ENCODE peak calls at places on chromosomes 7 and 10, in six cellular contexts. E is mucosa of gallbladder, L is M059J, Q is DND-41, W is H7, O is AG09309. Z is an unnamed sample.

GRCh38 chr10:16832351-16833080 is 15.3 kb upstream of the RSU1 start:
- DNase-seq in L (peak; percentile 90), E (peak; percentile 52), O (peak; percentile 92), W (no peak), Q (no peak), Z (peak; percentile 28)

GRCh38 chr10:60032723-60033122 is 126.4 kb upstream of the CCDC6 start:
- DNase-seq in E (peak; percentile 41), W (peak; percentile 25), L (peak; percentile 36), O (peak; percentile 27), Q (peak; percentile 37), Z (peak; percentile 45)

GRCh38 chr10:90229486-90229885 is 528.1 kb downstream of the KIF20B start:
- DNase-seq in Q (no peak), E (no peak), L (peak; percentile 44), O (no peak), W (no peak), Z (no peak)

GRCh38 chr7:122136033-122136432 is 8.0 kb downstream of the AASS start:
- DNase-seq in E (no peak), O (no peak), L (peak; percentile 16), W (no peak), Q (no peak), Z (peak; percentile 23)

GRCh38 chr7:79312022-79312421 is 141.4 kb downstream of the MAGI2 start:
- DNase-seq in L (no peak), W (no peak), E (no peak), O (no peak), Q (no peak), Z (no peak)

GRCh38 chr7:24617957-24618616 is 44.8 kb downstream of the PALS2 start:
- DNase-seq in E (no peak), W (no peak), Q (no peak), O (no peak), L (no peak), Z (no peak)

GRCh38 chr10:24873281-24873683 is 79.1 kb downstream of the PRTFDC1 start:
- DNase-seq in L (peak; percentile 50), E (peak; percentile 29), W (no peak), Q (no peak), O (peak; percentile 89), Z (peak; percentile 96)

GRCh38 chr7:156096806-156097538 is 284.7 kb upstream of the SHH start:
- DNase-seq in Q (no peak), E (no peak), O (no peak), W (no peak), L (peak; percentile 29), Z (no peak)

GRCh38 chr7:4102231-4102841 is 579.8 kb upstream of the FOXK1 start:
- DNase-seq in W (no peak), O (no peak), E (no peak), L (no peak), Q (no peak), Z (no peak)

Z was measured in mesenchymal stem cell.